ENCODE peak calls at places on chromosome 12, in ten cellular contexts. G, O, C, L, P, T, R, F, A and D are unnamed samples. For H3K9me3, the result is how much of the 10 kb centered on the place peaks cover.

GRCh38 chr12:93019911-93020224 is 90.8 kb upstream of the EEA1 start:
- DNase-seq in L (no peak), G (no peak), C (no peak), O (peak), T (no peak), P (no peak), F (no peak), A (no peak), R (peak), D (no peak)

GRCh38 chr12:5003025-5003666 is 40.5 kb upstream of the KCNA5 start:
- DNase-seq in P (peak), G (peak), T (peak), A (no peak), L (no peak), R (no peak), O (peak), C (peak), F (peak), D (no peak)

GRCh38 chr12:48999371-49000131 is at the start of gene DDN:
- DNase-seq in R (no peak), P (no peak), F (no peak), G (no peak), L (no peak), T (peak), A (no peak), C (peak), O (no peak), D (no peak)

GRCh38 chr12:92628476-92628875 is 74.3 kb upstream of the PLEKHG7 start:
- DNase-seq in G (no peak), T (no peak), L (no peak), A (no peak), R (no peak), C (no peak), P (no peak), O (no peak), F (no peak), D (no peak)

GRCh38 chr12:27965411-27965810 is 7.1 kb downstream of the PTHLH start:
- DNase-seq in L (no peak), C (no peak), O (no peak), G (no peak), F (no peak), T (no peak), P (no peak), R (no peak), A (peak), D (no peak)

GRCh38 chr12:130192667-130193345 is 30.5 kb downstream of the FZD10 start:
- DNase-seq in F (no peak), A (no peak), T (no peak), L (no peak), C (no peak), G (no peak), P (peak), R (no peak), O (no peak), D (no peak)

GRCh38 chr12:94148841-94149780 is 734 bp downstream of the PLXNC1 start:
- DNase-seq in F (peak), T (peak), O (peak), P (peak), G (no peak), C (peak), R (peak), A (no peak), L (no peak), D (peak)

GRCh38 chr12:2691001-2691339 is 103.8 kb upstream of the FKBP4 start:
- DNase-seq in G (no peak), T (peak), F (peak), L (no peak), P (no peak), R (no peak), A (no peak), C (peak), O (peak), D (peak)

GRCh38 chr12:4107911-4108697 is 165.5 kb upstream of the CCND2 start:
- DNase-seq in L (no peak), O (no peak), C (no peak), T (no peak), A (no peak), P (no peak), R (no peak), F (no peak), G (no peak), D (no peak)

GRCh38 chr12:14723763-14724162 is 27.4 kb upstream of the GUCY2C start:
- DNase-seq in L (peak), F (peak), R (no peak), A (peak), O (peak), P (no peak), T (peak), C (peak), G (no peak), D (peak)

GRCh38 chr12:124686001-124686884 is 118.8 kb upstream of the NCOR2 start:
- DNase-seq in G (no peak), R (peak), C (no peak), T (no peak), P (no peak), O (peak), L (no peak), A (no peak), F (no peak), D (no peak)

GRCh38 chr12:133061954-133062353 is 18.8 kb upstream of the ZNF140 start:
- DNase-seq in A (no peak), L (no peak), F (no peak), O (no peak), R (no peak), C (no peak), G (no peak), P (no peak), T (no peak), D (no peak)
- H3K9me3 ChIP-seq in A (half or more), L (half or more), F (half or more), O (under half), R (under half), C (half or more), G (half or more), P (under half), T (half or more), D (half or more)

GRCh38 chr12:59044791-59045190 is 124.5 kb upstream of the LRIG3 start:
- DNase-seq in T (no peak), C (no peak), P (no peak), G (no peak), R (no peak), L (no peak), A (no peak), O (no peak), F (no peak), D (no peak)
- H3K9me3 ChIP-seq in T (under half), C (under half), P (under half), G (under half), R (under half), L (under half), A (under half), O (under half), F (under half), D (under half)

DNA sequence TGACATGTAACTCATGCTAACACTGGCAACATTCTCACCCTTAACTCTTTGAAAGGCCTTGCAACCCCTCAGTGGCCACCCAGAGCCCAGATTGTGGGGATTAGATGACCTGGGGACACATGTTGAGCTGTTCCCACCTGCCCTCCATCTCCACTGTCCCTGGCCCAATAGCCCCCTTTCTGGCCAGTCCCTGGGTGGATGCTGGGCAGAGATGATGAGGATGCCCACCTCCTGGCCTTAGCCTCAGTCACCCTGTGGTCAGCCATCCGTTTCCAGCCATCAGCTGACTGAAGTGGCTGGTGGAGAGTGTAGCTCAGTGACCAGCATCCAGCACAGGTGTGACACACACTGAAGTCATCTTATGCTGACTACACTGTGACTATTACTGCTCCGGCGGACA is 4.7 kb downstream of the ANHX start:
- DNase-seq in R (no peak), T (no peak), P (no peak), O (no peak), L (no peak), A (no peak), C (no peak), F (no peak), G (no peak), D (no peak)
- H3K9me3 ChIP-seq in R (under half), T (under half), P (under half), O (under half), L (under half), A (under half), C (half or more), F (half or more), G (under half), D (under half)

GRCh38 chr12:133130038-133130807 is at the start of the genes ZNF10 and ZNF891:
- DNase-seq in A (peak), L (peak), O (peak), F (peak), T (peak), P (peak), R (peak), C (peak), G (peak), D (peak)

GRCh38 chr12:133130808-133131128 is 341 bp downstream of the ZNF10 start:
- DNase-seq in R (peak), T (no peak), O (peak), F (no peak), C (no peak), P (peak), L (no peak), G (peak), A (no peak), D (no peak)

GRCh38 chr12:133135747-133136146 is 5.3 kb downstream of the ZNF10 start:
- DNase-seq in L (no peak), G (no peak), O (no peak), P (no peak), F (no peak), A (no peak), R (no peak), C (no peak), T (no peak), D (no peak)
- H3K9me3 ChIP-seq in L (under half), G (under half), O (under half), P (under half), F (half or more), A (under half), R (under half), C (half or more), T (under half), D (under half)

GRCh38 chr12:34402899-34403705 is 380.8 kb downstream of the ALG10 start:
- DNase-seq in F (no peak), P (peak), G (no peak), T (no peak), A (no peak), L (no peak), C (no peak), O (peak), R (peak), D (peak)
- H3K9me3 ChIP-seq in F (half or more), P (under half), G (under half), T (under half), A (under half), L (under half), C (half or more), O (under half), R (under half), D (under half)

GRCh38 chr12:69189378-69189978 is 49.9 kb upstream of the CPSF6 start:
- DNase-seq in L (no peak), P (no peak), R (no peak), G (no peak), O (no peak), F (no peak), T (no peak), A (no peak), C (no peak), D (no peak)
- H3K9me3 ChIP-seq in L (under half), P (under half), R (under half), G (under half), O (under half), F (under half), T (under half), A (under half), C (under half), D (under half)

GRCh38 chr12:34347367-34347766 is 325.1 kb downstream of the ALG10 start:
- DNase-seq in C (no peak), O (no peak), A (peak), L (no peak), T (no peak), F (no peak), P (no peak), R (no peak), G (no peak), D (no peak)

GRCh38 chr12:34348836-34349672 is 326.8 kb downstream of the ALG10 start:
- DNase-seq in L (no peak), R (no peak), T (no peak), A (no peak), F (no peak), O (no peak), G (no peak), P (no peak), C (no peak), D (no peak)

GRCh38 chr12:34346372-34347034 is 324.2 kb downstream of the ALG10 start:
- DNase-seq in T (no peak), R (no peak), O (no peak), A (no peak), P (no peak), L (no peak), C (no peak), G (no peak), F (no peak), D (no peak)

GRCh38 chr12:34349673-34349961 is 327.3 kb downstream of the ALG10 start:
- DNase-seq in T (no peak), L (no peak), G (no peak), A (no peak), C (no peak), P (no peak), F (no peak), O (no peak), R (no peak), D (no peak)

GRCh38 chr12:34348064-34348463 is 325.8 kb downstream of the ALG10 start:
- DNase-seq in C (no peak), P (no peak), R (no peak), A (no peak), F (no peak), O (no peak), T (no peak), L (no peak), G (no peak), D (no peak)
- H3K9me3 ChIP-seq in C (half or more), P (under half), R (under half), A (under half), F (half or more), O (under half), T (under half), L (under half), G (under half), D (under half)

DNA sequence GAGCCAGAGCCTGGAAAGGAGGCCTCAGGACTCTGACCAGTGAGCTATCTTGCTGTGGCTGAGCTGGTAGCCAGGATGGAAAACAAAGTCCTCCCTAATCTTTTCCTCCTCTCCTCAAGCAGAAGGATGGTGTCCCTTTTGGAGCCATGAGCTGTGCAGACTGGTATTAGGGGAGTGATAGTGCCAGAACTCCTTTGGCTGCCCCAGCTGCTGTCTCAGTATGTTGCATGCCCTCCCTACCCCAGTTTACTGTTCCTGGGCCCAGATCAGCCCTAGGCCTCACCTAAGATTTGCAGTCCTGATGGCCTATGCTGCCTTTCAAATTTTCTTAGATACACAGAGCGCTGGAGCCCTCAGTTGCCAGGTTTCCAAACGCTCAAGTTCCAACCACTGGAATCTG is 150.3 kb upstream of the ALG10B start:
- DNase-seq in O (no peak), T (no peak), L (no peak), F (no peak), G (no peak), P (no peak), R (no peak), C (no peak), A (no peak), D (no peak)
- H3K9me3 ChIP-seq in O (under half), T (under half), L (under half), F (under half), G (under half), P (under half), R (under half), C (under half), A (under half), D (under half)

GRCh38 chr12:90611891-90612290 is 343.1 kb downstream of the CCER1 start:
- DNase-seq in F (no peak), G (no peak), L (no peak), R (no peak), P (no peak), A (no peak), C (no peak), T (no peak), O (no peak), D (no peak)

DNA sequence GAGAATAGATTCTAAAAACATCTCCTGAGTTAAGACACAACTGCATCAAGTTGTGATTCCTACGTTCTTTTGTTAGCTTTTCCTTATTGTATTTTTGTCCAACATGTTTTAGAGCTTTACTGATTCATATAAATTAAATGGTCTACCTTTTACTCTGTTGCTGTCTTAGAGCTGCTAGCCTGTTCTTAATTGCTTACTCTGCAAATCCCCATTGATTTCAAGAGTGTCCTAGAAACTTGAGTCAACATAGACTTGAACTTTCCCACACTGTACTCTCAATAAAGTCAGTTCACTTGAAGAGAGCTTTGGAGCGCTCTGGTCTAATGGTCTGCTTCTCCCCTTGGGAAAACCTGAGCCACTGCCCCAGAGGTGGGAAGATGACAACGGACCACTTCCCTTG is 343.9 kb downstream of the CCER1 start:
- DNase-seq in O (no peak), P (no peak), R (no peak), G (no peak), T (no peak), A (no peak), L (no peak), C (no peak), F (no peak), D (no peak)
- H3K9me3 ChIP-seq in O (under half), P (under half), R (under half), G (under half), T (under half), A (under half), L (under half), C (under half), F (under half), D (under half)